ENCODE peak calls at places on chromosomes 7 and 10, in nine cellular contexts. S is stomach, G is lower lobe of right lung, H is small intestine, V is upper lobe of right lung, C is substantia nigra, Y is SK-N-MC, K is RWPE2, Z is ovary. N is an unnamed sample.

GRCh38 chr7:88092676-88092999 is 127.2 kb downstream of the SRI start:
- DNase-seq in V (no peak), S (no peak), G (no peak), Z (no peak), Y (no peak), K (no peak), C (no peak), H (no peak), N (no peak)

GRCh38 chr7:126040114-126041045 is 1110.8 kb upstream of the POT1 start:
- DNase-seq in G (no peak), S (no peak), Z (no peak), V (no peak), H (no peak), Y (no peak), C (no peak), K (no peak), N (no peak)

GRCh38 chr7:121824276-121824675 is 48.7 kb upstream of the PTPRZ1 start:
- DNase-seq in H (no peak), G (no peak), K (no peak), V (no peak), C (no peak), Z (no peak), S (no peak), Y (no peak), N (no peak)

GRCh38 chr10:100883322-100883821 is 29.4 kb upstream of the SLF2 start:
- DNase-seq in G (no peak), V (peak; percentile 39), Z (peak; percentile 40), S (no peak), Y (no peak), C (no peak), H (no peak), K (no peak), N (no peak)

GRCh38 chr7:159102681-159103381 is 41.8 kb downstream of the VIPR2 start:
- DNase-seq in Z (peak; percentile 10), C (no peak), G (peak; percentile 7), H (no peak), V (peak; percentile 40), K (peak; percentile 29), S (no peak), Y (no peak), N (no peak)

GRCh38 chr10:124469956-124470484 is 8.4 kb downstream of the LHPP start:
- DNase-seq in Z (no peak), K (no peak), S (no peak), C (no peak), H (no peak), V (no peak), G (no peak), Y (no peak), N (no peak)

GRCh38 chr7:130149575-130150139 is 55.5 kb downstream of the TMEM209 start:
- DNase-seq in V (peak; percentile 76), H (peak; percentile 23), K (no peak), Z (no peak), S (peak; percentile 69), C (no peak), G (no peak), Y (no peak), N (no peak)

GRCh38 chr7:37145682-37146081 is 303.0 kb downstream of the ELMO1 start:
- DNase-seq in Z (no peak), G (no peak), V (no peak), H (no peak), K (no peak), C (no peak), Y (no peak), S (no peak), N (no peak)

GRCh38 chr10:21458496-21458895 is 67.0 kb downstream of the SKIDA1 start:
- DNase-seq in Y (no peak), V (no peak), G (no peak), H (no peak), C (no peak), Z (no peak), K (no peak), S (no peak), N (no peak)

GRCh38 chr7:144936314-144936713 is 100.5 kb upstream of the TPK1 start:
- DNase-seq in H (no peak), K (no peak), Y (no peak), G (no peak), S (no peak), Z (no peak), C (no peak), V (no peak), N (no peak)

GRCh38 chr7:35848728-35849127 is 47.9 kb downstream of the SEPTIN7 start:
- DNase-seq in V (no peak), H (no peak), K (no peak), Y (no peak), Z (no peak), C (no peak), S (no peak), G (no peak), N (no peak)

GRCh38 chr7:103983201-103983977 is 6.1 kb downstream of the RELN start:
- DNase-seq in H (no peak), K (no peak), C (no peak), Z (no peak), Y (no peak), G (no peak), V (no peak), S (no peak), N (no peak)

GRCh38 chr10:990808-991207 is 2.6 kb downstream of the GTPBP4 start:
- DNase-seq in K (no peak), H (no peak), V (peak; percentile 46), G (no peak), S (no peak), Y (no peak), Z (no peak), C (no peak), N (no peak)

GRCh38 chr7:19051767-19052375 is 65.6 kb downstream of the TWIST1 start:
- DNase-seq in K (no peak), Y (no peak), C (peak; percentile 1), S (peak; percentile 37), V (no peak), H (peak; percentile 1), G (no peak), Z (no peak), N (peak; percentile 43)

GRCh38 chr10:119333146-119333792 is 125.9 kb downstream of the GRK5 start:
- DNase-seq in S (no peak), H (no peak), K (no peak), V (no peak), G (no peak), Y (no peak), Z (no peak), C (no peak), N (peak; percentile 45)

DNA sequence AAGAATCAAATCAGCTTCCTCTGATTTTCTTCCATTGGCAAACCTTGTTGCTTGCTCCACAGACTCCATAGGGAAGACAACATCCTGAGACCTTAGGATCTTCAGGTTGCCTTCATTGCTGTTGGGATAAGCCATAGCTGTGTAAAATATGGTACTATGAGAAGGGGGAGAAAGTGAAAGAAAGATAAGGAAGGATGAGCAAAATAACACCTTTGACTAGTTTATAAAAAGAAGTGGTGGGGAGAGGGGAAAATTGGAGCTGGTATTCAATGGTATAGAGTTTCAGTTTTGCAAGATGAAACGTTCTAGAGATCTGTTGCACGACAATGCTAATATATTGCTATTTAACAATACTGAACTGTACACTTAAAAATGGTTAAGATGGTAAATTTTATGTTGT is 180.4 kb upstream of the PHYHIPL start:
- DNase-seq in G (no peak), K (no peak), C (no peak), S (no peak), Z (no peak), V (no peak), H (no peak), Y (no peak), N (no peak)
- H3K27ac ChIP-seq in G (no peak overlapping the region), K (no peak overlapping the region), C (peak overlapping the region; percentile 92), S (no peak overlapping the region), Z (no peak overlapping the region), V (no peak overlapping the region), H (no peak overlapping the region), Y (no peak overlapping the region), N (no peak overlapping the region)

DNA sequence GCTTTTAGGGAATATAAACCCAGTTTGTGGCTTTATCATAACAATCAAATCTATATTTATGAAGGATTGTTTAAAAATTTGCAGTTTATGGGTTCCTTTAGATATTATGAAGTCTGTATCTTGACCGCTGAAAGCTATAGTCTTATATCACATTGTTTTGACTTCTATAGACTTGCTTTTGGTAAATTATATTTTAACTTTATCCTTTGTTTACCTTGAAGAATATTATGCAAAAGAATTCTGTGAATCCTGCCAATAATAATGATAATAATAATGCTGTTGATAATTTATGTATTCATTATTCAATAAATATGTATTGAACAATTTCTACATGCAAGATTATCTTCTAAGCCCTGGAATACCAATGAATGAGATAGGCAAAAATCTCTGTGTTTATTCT is 101.9 kb upstream of the MTPN start:
- DNase-seq in S (no peak), Y (no peak), C (no peak), G (no peak), K (no peak), Z (no peak), V (no peak), H (no peak), N (no peak)
- H3K27ac ChIP-seq in S (no peak overlapping the region), Y (no peak overlapping the region), C (no peak overlapping the region), G (no peak overlapping the region), K (no peak overlapping the region), Z (no peak overlapping the region), V (no peak overlapping the region), H (no peak overlapping the region), N (no peak overlapping the region)

DNA sequence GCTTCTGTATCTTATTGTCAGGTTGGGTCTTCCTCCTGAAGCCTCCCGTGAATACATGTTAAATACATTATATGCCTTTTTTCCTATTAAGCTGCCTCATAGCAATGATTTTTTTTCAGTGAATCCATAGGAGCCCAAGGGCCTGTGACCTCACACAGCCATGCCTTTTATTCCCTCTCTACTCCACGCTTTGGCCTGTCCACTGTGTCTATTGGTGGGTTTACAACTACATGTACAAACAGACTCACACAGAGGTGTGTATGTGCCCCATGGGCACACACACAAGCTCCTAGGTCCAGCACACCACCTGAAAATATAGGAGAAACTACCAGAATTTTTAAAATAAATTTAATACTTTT is 560.4 kb downstream of the IPMK start:
- DNase-seq in K (no peak), G (no peak), Y (no peak), S (no peak), V (no peak), H (no peak), Z (no peak), C (no peak), N (no peak)
- H3K27ac ChIP-seq in K (no peak overlapping the region), G (no peak overlapping the region), Y (no peak overlapping the region), S (no peak overlapping the region), V (no peak overlapping the region), H (no peak overlapping the region), Z (no peak overlapping the region), C (no peak overlapping the region), N (no peak overlapping the region)

DNA sequence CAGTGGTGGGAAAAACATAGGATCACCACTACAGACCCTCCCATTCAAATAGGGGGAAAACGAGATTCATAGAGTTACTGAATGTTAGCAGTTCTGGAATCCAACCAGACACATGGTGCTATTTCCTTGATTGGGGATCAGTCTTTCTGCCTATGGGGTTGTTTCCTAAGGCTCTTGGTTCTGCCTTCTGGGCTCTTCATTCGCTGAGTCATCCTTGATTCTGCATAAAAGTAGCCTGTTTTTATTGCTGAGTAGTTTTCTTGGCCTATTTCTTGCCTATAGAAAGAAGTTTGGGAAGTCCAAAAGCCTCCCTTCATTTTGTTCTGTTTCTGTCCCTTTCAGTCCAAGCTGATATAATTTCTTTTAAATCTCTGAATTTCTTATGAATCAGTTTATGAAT is 99.3 kb upstream of the OIT3 start:
- DNase-seq in H (no peak), S (no peak), Y (no peak), Z (no peak), C (no peak), K (no peak), V (no peak), G (no peak), N (no peak)
- H3K27ac ChIP-seq in H (no peak overlapping the region), S (no peak overlapping the region), Y (peak overlapping the region; percentile 19), Z (no peak overlapping the region), C (no peak overlapping the region), K (no peak overlapping the region), V (no peak overlapping the region), G (no peak overlapping the region), N (no peak overlapping the region)

GRCh38 chr10:126628746-126629145 is 41.7 kb downstream of the C10orf90 start:
- DNase-seq in S (no peak), G (no peak), H (no peak), Y (no peak), K (no peak), V (no peak), C (peak; percentile 29), Z (no peak), N (no peak)
- H3K27ac ChIP-seq in S (no peak overlapping the region), G (no peak overlapping the region), H (no peak overlapping the region), Y (no peak overlapping the region), K (no peak overlapping the region), V (no peak overlapping the region), C (peak overlapping the region; percentile 87), Z (no peak overlapping the region), N (no peak overlapping the region)

N was measured in brain microvascular endothelial cell.